ENCODE peak calls at places on chromosomes 7 and 10, in six cellular contexts. One of them, this sample, is unnamed.

GRCh38 chr7:33837356-33837851 is 67.9 kb upstream of the BMPER start:
- DNase-seq in endodermal cell: peak; percentile 34
- DNase-seq in left ventricle myocardium inferior: no peak
- DNase-seq in upper lobe of right lung: no peak
- DNase-seq in fibroblast of pulmonary artery: no peak
- DNase-seq in GM12865: no peak
- DNase-seq in this sample: no peak

GRCh38 chr10:132939957-132940790 is 2.2 kb downstream of the CFAP46 start:
- DNase-seq in left ventricle myocardium inferior: no peak
- DNase-seq in GM12865: peak; percentile 50
- DNase-seq in endodermal cell: peak; percentile 89
- DNase-seq in upper lobe of right lung: peak; percentile 78
- DNase-seq in fibroblast of pulmonary artery: peak; percentile 62
- DNase-seq in this sample: no peak

GRCh38 chr7:141649865-141650499 is 52.0 kb downstream of the DENND11 start:
- DNase-seq in endodermal cell: peak; percentile 87
- DNase-seq in left ventricle myocardium inferior: no peak
- DNase-seq in fibroblast of pulmonary artery: peak; percentile 93
- DNase-seq in upper lobe of right lung: no peak
- DNase-seq in GM12865: peak; percentile 80
- DNase-seq in this sample: no peak

GRCh38 chr7:139830779-139831498 is 1.9 kb downstream of the TBXAS1 start:
- DNase-seq in left ventricle myocardium inferior: no peak
- DNase-seq in upper lobe of right lung: no peak
- DNase-seq in fibroblast of pulmonary artery: no peak
- DNase-seq in GM12865: no peak
- DNase-seq in endodermal cell: no peak
- DNase-seq in this sample: peak; percentile 78

GRCh38 chr10:92490387-92490786 is 83.5 kb downstream of the IDE start:
- DNase-seq in endodermal cell: no peak
- DNase-seq in fibroblast of pulmonary artery: no peak
- DNase-seq in left ventricle myocardium inferior: no peak
- DNase-seq in upper lobe of right lung: no peak
- DNase-seq in GM12865: no peak
- DNase-seq in this sample: no peak

GRCh38 chr7:142542097-142542496 is 207.2 kb upstream of the PRSS1 start:
- DNase-seq in endodermal cell: no peak
- DNase-seq in left ventricle myocardium inferior: no peak
- DNase-seq in upper lobe of right lung: no peak
- DNase-seq in GM12865: no peak
- DNase-seq in fibroblast of pulmonary artery: no peak
- DNase-seq in this sample: no peak

GRCh38 chr7:56007167-56007652 is 42.8 kb downstream of the NIPSNAP2 start:
- DNase-seq in left ventricle myocardium inferior: no peak
- DNase-seq in endodermal cell: no peak
- DNase-seq in upper lobe of right lung: no peak
- DNase-seq in fibroblast of pulmonary artery: no peak
- DNase-seq in GM12865: no peak
- DNase-seq in this sample: no peak

GRCh38 chr7:20651960-20652544 is 36.6 kb downstream of the ABCB5 start:
- DNase-seq in fibroblast of pulmonary artery: peak; percentile 53
- DNase-seq in left ventricle myocardium inferior: no peak
- DNase-seq in GM12865: peak; percentile 13
- DNase-seq in endodermal cell: no peak
- DNase-seq in upper lobe of right lung: no peak
- DNase-seq in this sample: no peak

GRCh38 chr7:101604331-101604933 is 24.7 kb downstream of the MYL10 start:
- DNase-seq in upper lobe of right lung: no peak
- DNase-seq in left ventricle myocardium inferior: no peak
- DNase-seq in GM12865: no peak
- DNase-seq in fibroblast of pulmonary artery: no peak
- DNase-seq in endodermal cell: no peak
- DNase-seq in this sample: no peak

GRCh38 chr10:86553639-86554038 is 32.0 kb upstream of the WAPL start:
- DNase-seq in endodermal cell: no peak
- DNase-seq in upper lobe of right lung: no peak
- DNase-seq in fibroblast of pulmonary artery: no peak
- DNase-seq in GM12865: no peak
- DNase-seq in left ventricle myocardium inferior: no peak
- DNase-seq in this sample: no peak

GRCh38 chr10:86553213-86553612 is 31.6 kb upstream of the WAPL start:
- DNase-seq in left ventricle myocardium inferior: no peak
- DNase-seq in GM12865: no peak
- DNase-seq in fibroblast of pulmonary artery: no peak
- DNase-seq in upper lobe of right lung: no peak
- DNase-seq in endodermal cell: no peak
- DNase-seq in this sample: no peak

GRCh38 chr10:86556933-86557649 is 35.5 kb upstream of the WAPL start:
- DNase-seq in left ventricle myocardium inferior: no peak
- DNase-seq in GM12865: no peak
- DNase-seq in fibroblast of pulmonary artery: no peak
- DNase-seq in upper lobe of right lung: no peak
- DNase-seq in endodermal cell: no peak
- DNase-seq in this sample: no peak

DNA sequence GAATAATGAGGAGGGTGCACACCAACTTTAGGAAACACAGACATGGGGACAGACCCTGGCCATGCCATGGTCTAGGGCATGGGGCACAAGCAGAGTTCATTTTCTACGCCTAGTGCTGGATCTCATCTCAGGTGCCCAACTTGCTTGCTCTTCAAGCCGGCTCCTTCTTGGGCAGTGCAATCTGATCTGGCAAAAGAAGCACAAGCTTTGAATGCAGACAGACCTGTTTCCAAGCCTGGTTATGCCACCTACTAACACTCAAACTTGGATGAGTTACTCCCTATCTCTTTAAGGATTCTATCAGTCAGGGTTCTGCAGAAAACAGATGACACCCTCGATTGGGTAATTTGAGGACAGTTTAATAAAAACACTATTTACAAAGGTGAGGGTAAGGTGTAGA is 34.9 kb upstream of the WAPL start:
- DNase-seq in endodermal cell: no peak
- DNase-seq in left ventricle myocardium inferior: no peak
- DNase-seq in fibroblast of pulmonary artery: no peak
- DNase-seq in GM12865: no peak
- DNase-seq in upper lobe of right lung: no peak
- DNase-seq in this sample: no peak
- H3K4me3 ChIP-seq in endodermal cell: no peak overlapping the region
- H3K4me3 ChIP-seq in left ventricle myocardium inferior: no peak overlapping the region
- H3K4me3 ChIP-seq in fibroblast of pulmonary artery: no peak overlapping the region
- H3K4me3 ChIP-seq in GM12865: no peak overlapping the region
- H3K4me3 ChIP-seq in upper lobe of right lung: no peak overlapping the region
- H3K4me3 ChIP-seq in this sample: no peak overlapping the region

DNA sequence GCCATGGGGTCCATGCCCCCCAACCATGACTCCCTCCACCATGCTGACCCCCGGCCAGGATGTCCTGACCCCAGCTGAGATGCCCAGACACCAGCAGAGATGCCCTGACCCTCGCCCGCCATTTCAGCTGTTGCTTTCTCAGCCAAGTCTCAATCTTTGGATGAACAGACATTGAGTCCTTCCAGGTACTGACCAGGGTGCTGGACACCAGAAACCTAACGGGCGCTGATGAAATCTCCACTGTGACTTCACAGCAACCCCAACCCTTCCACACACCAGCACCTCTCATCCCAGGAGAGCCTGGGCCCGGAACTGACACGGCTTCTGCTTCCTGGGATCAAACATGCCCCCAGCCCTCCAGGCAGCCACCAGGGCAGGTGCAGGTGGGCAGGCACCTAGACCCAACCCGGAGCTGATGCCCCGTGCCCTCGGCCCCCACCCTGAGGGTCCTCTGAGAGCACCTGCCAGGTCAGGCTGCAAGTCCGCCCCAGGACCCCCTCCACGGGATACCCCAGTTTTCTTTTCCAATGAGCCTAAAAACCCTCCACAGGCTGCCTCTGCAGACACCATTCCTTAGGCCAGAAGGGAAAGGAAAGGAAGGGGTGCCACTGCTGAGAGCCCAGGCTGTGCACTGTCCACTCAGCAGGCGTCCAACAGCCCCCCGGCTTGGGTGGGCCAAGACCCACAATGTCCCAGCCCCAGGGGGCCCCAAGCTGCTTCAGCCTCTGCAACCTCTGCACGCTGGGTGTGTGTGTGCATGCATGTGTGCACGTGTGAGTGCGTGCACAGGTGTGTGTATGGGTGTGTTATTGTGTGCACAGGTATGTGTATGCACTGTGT is 43.4 kb upstream of the PDGFA start:
- DNase-seq in fibroblast of pulmonary artery: no peak
- DNase-seq in GM12865: no peak
- DNase-seq in left ventricle myocardium inferior: no peak
- DNase-seq in endodermal cell: no peak
- DNase-seq in upper lobe of right lung: no peak
- DNase-seq in this sample: no peak
- TF ChIP-seq CTCF in fibroblast of pulmonary artery: no peak
- TF ChIP-seq CTCF in GM12865: no peak
- TF ChIP-seq CTCF in left ventricle myocardium inferior: no peak
- TF ChIP-seq CTCF in endodermal cell: no peak
- TF ChIP-seq CTCF in upper lobe of right lung: no peak
- TF ChIP-seq CTCF in this sample: no peak

DNA sequence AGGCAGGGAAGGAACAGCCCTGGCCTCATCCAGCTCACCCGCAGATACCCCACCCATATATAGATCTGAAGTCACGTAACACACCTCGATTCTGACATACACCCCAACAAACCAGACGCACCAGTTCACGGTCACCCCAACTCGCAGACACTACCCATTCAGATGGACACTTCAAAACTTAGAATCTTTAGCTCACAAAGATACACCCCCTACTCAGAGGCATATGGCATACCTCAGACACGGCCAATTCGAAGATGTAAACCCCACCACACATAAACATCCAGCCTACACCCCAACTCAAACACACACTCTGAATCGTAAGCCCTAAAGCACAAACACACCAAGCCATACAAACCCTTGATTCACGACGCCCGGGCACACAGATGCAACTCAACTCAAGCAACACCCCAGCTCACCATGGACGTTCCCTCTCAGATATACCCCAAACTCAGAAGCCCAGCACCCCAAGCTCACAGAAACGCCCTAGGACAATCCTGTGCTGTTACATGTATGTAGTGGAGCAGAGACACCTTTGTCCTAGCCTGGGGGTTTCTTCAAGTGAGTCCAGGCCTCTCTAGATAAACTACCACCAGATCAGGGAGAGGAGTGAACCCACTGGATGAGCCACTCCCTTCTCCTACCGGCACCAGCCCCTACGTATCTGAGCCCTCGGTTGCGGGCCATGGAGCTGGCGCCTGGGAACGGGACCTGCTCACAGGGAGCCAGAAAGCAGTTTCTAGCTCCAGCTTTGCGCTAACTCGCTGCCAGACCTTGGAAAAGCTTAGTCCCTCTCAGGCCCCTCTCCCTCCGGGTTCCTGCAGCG is 8.8 kb downstream of the PSD start:
- DNase-seq in GM12865: no peak
- DNase-seq in fibroblast of pulmonary artery: no peak
- DNase-seq in left ventricle myocardium inferior: no peak
- DNase-seq in upper lobe of right lung: no peak
- DNase-seq in endodermal cell: peak; percentile 71
- DNase-seq in this sample: no peak
- H3K4me3 ChIP-seq in GM12865: no peak overlapping the region
- H3K4me3 ChIP-seq in fibroblast of pulmonary artery: peak overlapping the region; percentile 46
- H3K4me3 ChIP-seq in left ventricle myocardium inferior: peak overlapping the region; percentile 61
- H3K4me3 ChIP-seq in upper lobe of right lung: peak overlapping the region; percentile 29
- H3K4me3 ChIP-seq in endodermal cell: peak overlapping the region; percentile 75
- H3K4me3 ChIP-seq in this sample: peak overlapping the region; percentile 49

DNA sequence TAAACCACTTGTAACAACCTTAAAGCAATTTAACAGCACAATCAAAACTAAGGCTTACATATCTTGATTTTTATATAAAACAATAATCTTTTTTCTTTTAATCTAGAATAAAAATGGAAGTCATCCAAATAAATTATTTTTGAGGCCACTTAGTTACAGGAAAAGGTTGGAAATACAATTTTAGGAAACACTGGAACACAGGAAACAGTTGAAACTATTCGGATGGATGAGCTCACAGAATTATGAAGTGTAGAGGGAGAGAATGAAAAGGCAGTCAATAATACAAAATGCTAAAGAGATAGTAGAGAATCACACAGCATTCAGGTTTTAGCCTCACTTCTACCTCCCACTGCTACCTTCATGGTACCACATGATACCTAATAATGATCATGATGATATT is 124.2 kb downstream of the SEMA3D start:
- DNase-seq in upper lobe of right lung: no peak
- DNase-seq in GM12865: no peak
- DNase-seq in endodermal cell: no peak
- DNase-seq in fibroblast of pulmonary artery: no peak
- DNase-seq in left ventricle myocardium inferior: no peak
- DNase-seq in this sample: no peak
- TF ChIP-seq CTCF in upper lobe of right lung: no peak
- TF ChIP-seq CTCF in GM12865: no peak
- TF ChIP-seq CTCF in endodermal cell: no peak
- TF ChIP-seq CTCF in fibroblast of pulmonary artery: no peak
- TF ChIP-seq CTCF in left ventricle myocardium inferior: no peak
- TF ChIP-seq CTCF in this sample: no peak